ENCODE peak calls at places on chromosomes 1 and 21, in ten cellular contexts. C is cardiac muscle cell; G is lower leg skin; H is pancreas; B is heart right ventricle; P is HuH-7.5; U is left ventricle myocardium inferior; J is colonic mucosa; E is RCC 7860; N is stimulated activated CD4-positive, alpha-beta T cell treated with anti-CD3 and anti-CD28 coated beads, Interleukin-2, amount 100 ng/mL, for 24 hours. Q is an unnamed sample.

GRCh38 chr1:22728751-22729399 is 18.2 kb downstream of the EPHB2 start:
- DNase-seq in C (no peak), G (no peak), H (peak), B (no peak), P (no peak), U (no peak), J (no peak), E (no peak), N (no peak), Q (no peak)

GRCh38 chr1:88731475-88731874 is 47.4 kb downstream of the PKN2 start:
- DNase-seq in C (peak), G (no peak), H (no peak), B (peak), P (no peak), U (no peak), J (peak), E (peak), N (no peak), Q (no peak)

GRCh38 chr1:187999973-188000372 is 1171.2 kb downstream of the PLA2G4A start:
- DNase-seq in C (peak), G (no peak), H (no peak), B (no peak), P (no peak), U (no peak), J (no peak), E (no peak), N (no peak), Q (no peak)

GRCh38 chr1:52435211-52435610 is 30.8 kb downstream of the PRPF38A start:
- DNase-seq in C (no peak), G (no peak), H (no peak), B (no peak), P (no peak), U (no peak), J (no peak), E (no peak), N (no peak), Q (no peak)

GRCh38 chr1:219324629-219325367 is 151.1 kb downstream of the LYPLAL1 start:
- DNase-seq in C (peak), G (no peak), H (no peak), B (no peak), P (no peak), U (no peak), J (no peak), E (peak), N (no peak), Q (no peak)

GRCh38 chr1:212060632-212061472 is 25.3 kb downstream of the DTL start:
- DNase-seq in C (no peak), G (no peak), H (no peak), B (no peak), P (no peak), U (no peak), J (no peak), E (peak), N (no peak), Q (no peak)

GRCh38 chr21:14533555-14534400 is 12.3 kb downstream of the SAMSN1 start:
- DNase-seq in C (peak), G (no peak), H (no peak), B (no peak), P (no peak), U (no peak), J (no peak), E (peak), N (no peak), Q (no peak)

GRCh38 chr21:10627316-10627863 is 106.0 kb downstream of the TPTE start:
- DNase-seq in C (no peak), G (peak), H (no peak), B (no peak), P (no peak), U (no peak), J (no peak), E (no peak), N (no peak), Q (no peak)

GRCh38 chr1:207972350-207972749 is 61.4 kb upstream of the CD34 start:
- DNase-seq in C (no peak), G (no peak), H (no peak), B (no peak), P (no peak), U (no peak), J (no peak), E (no peak), N (no peak), Q (no peak)

Q was measured in HAP-1.